ENCODE peak calls at places on chromosomes 2 and 18, in nine cellular contexts. L is activated naive CD8-positive, alpha-beta T cell treated with anti-CD3 and anti-CD28 coated beads, Interleukin-2, amount 50 U/mL, for 24 hours; Y is hypothalamus; P is NCI-H446; F is cardiac muscle cell; K is NCI-H1092 treated with DMSO at 0.1 percent for 48 hours; A is NCI-H2081; C is HEK293T; J is colonic mucosa. M is an unnamed sample.

GRCh38 chr2:78417355-78417754 is 608.1 kb upstream of the REG3G start:
- DNase-seq in K (no peak), P (no peak), J (no peak), Y (no peak), A (no peak), L (no peak), C (no peak), F (no peak), M (no peak)

GRCh38 chr2:134074619-134075018 is 179.3 kb upstream of the MGAT5 start:
- DNase-seq in P (no peak), J (no peak), A (no peak), C (no peak), K (no peak), Y (no peak), L (no peak), F (no peak), M (no peak)

GRCh38 chr2:105376789-105377231 is 22.0 kb downstream of the FHL2 start:
- DNase-seq in L (no peak), A (no peak), P (no peak), F (peak), J (no peak), C (no peak), K (no peak), Y (no peak), M (no peak)

GRCh38 chr2:236600892-236601291 is 31.3 kb downstream of the ACKR3 start:
- DNase-seq in L (no peak), J (no peak), K (peak), C (no peak), Y (no peak), F (no peak), A (no peak), P (no peak), M (no peak)

GRCh38 chr18:42157878-42158277 is 202.8 kb downstream of the PIK3C3 start:
- DNase-seq in A (no peak), C (no peak), Y (no peak), P (peak), K (no peak), L (no peak), J (no peak), F (no peak), M (no peak)

GRCh38 chr18:63831080-63831788 is 56.0 kb downstream of the SERPINB7 start:
- DNase-seq in L (no peak), Y (no peak), C (no peak), F (peak), K (no peak), J (no peak), A (no peak), P (no peak), M (no peak)

GRCh38 chr2:134413430-134413829 is 159.6 kb downstream of the MGAT5 start:
- DNase-seq in J (no peak), Y (no peak), C (no peak), A (no peak), F (no peak), P (no peak), L (no peak), K (no peak), M (no peak)

GRCh38 chr2:20414806-20415205 is 32.1 kb upstream of the RHOB start:
- DNase-seq in L (no peak), K (no peak), P (no peak), J (no peak), Y (no peak), F (no peak), A (no peak), C (no peak), M (no peak)

GRCh38 chr2:147913701-147914480 is 69.1 kb downstream of the ACVR2A start:
- DNase-seq in Y (no peak), F (peak), C (no peak), J (no peak), L (no peak), A (no peak), K (no peak), P (peak), M (no peak)

GRCh38 chr2:173232956-173233744 is 121.5 kb upstream of the CDCA7 start:
- DNase-seq in F (peak), J (no peak), Y (no peak), L (no peak), C (no peak), K (no peak), P (no peak), A (no peak), M (no peak)

GRCh38 chr18:11324956-11325873 is 175.8 kb upstream of the PIEZO2 start:
- DNase-seq in J (no peak), L (no peak), Y (no peak), C (no peak), P (no peak), K (no peak), A (no peak), F (peak), M (no peak)

GRCh38 chr2:81213598-81213997 is 909.0 kb upstream of the LRRTM1 start:
- DNase-seq in A (no peak), J (no peak), Y (no peak), P (no peak), F (no peak), L (no peak), C (no peak), K (no peak), M (no peak)

GRCh38 chr2:236971919-236972381 is 113.7 kb upstream of the COPS8 start:
- DNase-seq in J (no peak), A (no peak), L (no peak), K (no peak), P (no peak), Y (no peak), F (no peak), C (no peak), M (no peak)

GRCh38 chr2:43370705-43371104 is 144.3 kb upstream of the ZFP36L2 start:
- DNase-seq in P (no peak), F (peak), L (no peak), A (peak), Y (no peak), K (peak), J (no peak), C (no peak), M (no peak)

GRCh38 chr2:158685646-158686045 is 109.5 kb upstream of the DAPL1 start:
- DNase-seq in A (no peak), Y (no peak), L (no peak), P (no peak), C (no peak), F (no peak), J (no peak), K (no peak), M (no peak)

GRCh38 chr18:13553449-13553848 is 172.9 kb downstream of the FAM210A start:
- DNase-seq in A (no peak), K (no peak), F (no peak), L (no peak), C (no peak), J (no peak), Y (no peak), P (no peak), M (no peak)

GRCh38 chr18:48781041-48781989 is 169.4 kb downstream of the SMAD7 start:
- DNase-seq in K (peak), F (peak), Y (peak), L (no peak), J (peak), A (no peak), P (peak), C (peak), M (no peak)

GRCh38 chr2:29802976-29803375 is 118.4 kb downstream of the ALK start:
- DNase-seq in K (no peak), L (no peak), F (no peak), Y (no peak), A (no peak), J (no peak), P (peak), C (no peak), M (no peak)

M was measured in H54.